ENCODE peak calls at places on chromosomes 13 and 19, in ten cellular contexts. U, K, W, P, J, T, L, D, B and N are unnamed samples.
A peak's percentile ranks its signal among the peaks of the same experiment; 100 is the strongest.

GRCh38 chr19:39736088-39736487 is 1.7 kb downstream of the CLC start:
- DNase-seq in U (no peak), K (no peak), W (no peak), P (no peak), J (no peak), T (no peak), L (no peak), D (no peak), B (no peak), N (no peak)

GRCh38 chr19:45255611-45256157 is 4.6 kb downstream of the MARK4 start:
- DNase-seq in U (no peak), K (no peak), W (no peak), P (no peak), J (no peak), T (no peak), L (no peak), D (no peak), B (no peak), N (no peak)

GRCh38 chr19:29564574-29565005 is 38.8 kb downstream of the VSTM2B start:
- DNase-seq in U (no peak), K (no peak), W (no peak), P (no peak), J (peak; percentile 11), T (no peak), L (no peak), D (no peak), B (no peak), N (no peak)

GRCh38 chr19:39913682-39914333 is 20.6 kb downstream of the FCGBP start:
- DNase-seq in U (no peak), K (no peak), W (no peak), P (no peak), J (no peak), T (no peak), L (no peak), D (peak; percentile 85), B (no peak), N (no peak)

GRCh38 chr13:45361596-45362206 is 20.7 kb upstream of the TPT1 start:
- DNase-seq in U (no peak), K (no peak), W (peak; percentile 85), P (no peak), J (peak; percentile 91), T (peak; percentile 72), L (peak; percentile 87), D (no peak), B (no peak), N (no peak)

GRCh38 chr13:108349269-108349668 is 79.8 kb downstream of the TNFSF13B start:
- DNase-seq in U (no peak), K (no peak), W (no peak), P (no peak), J (no peak), T (no peak), L (no peak), D (no peak), B (no peak), N (no peak)

GRCh38 chr19:51123381-51124186 is 1.1 kb upstream of the SIGLEC9 start:
- DNase-seq in U (no peak), K (no peak), W (no peak), P (no peak), J (no peak), T (no peak), L (no peak), D (no peak), B (peak; percentile 47), N (peak; percentile 52)

GRCh38 chr13:114211446-114211845 is 23.3 kb upstream of the CDC16 start:
- DNase-seq in U (no peak), K (no peak), W (no peak), P (no peak), J (no peak), T (no peak), L (no peak), D (no peak), B (no peak), N (no peak)

GRCh38 chr19:35135389-35135909 is 590 bp upstream of the LGI4 start:
- DNase-seq in U (peak; percentile 88), K (no peak), W (peak; percentile 51), P (peak; percentile 92), J (no peak), T (peak; percentile 62), L (peak; percentile 77), D (peak; percentile 85), B (peak; percentile 84), N (peak; percentile 82)

DNA sequence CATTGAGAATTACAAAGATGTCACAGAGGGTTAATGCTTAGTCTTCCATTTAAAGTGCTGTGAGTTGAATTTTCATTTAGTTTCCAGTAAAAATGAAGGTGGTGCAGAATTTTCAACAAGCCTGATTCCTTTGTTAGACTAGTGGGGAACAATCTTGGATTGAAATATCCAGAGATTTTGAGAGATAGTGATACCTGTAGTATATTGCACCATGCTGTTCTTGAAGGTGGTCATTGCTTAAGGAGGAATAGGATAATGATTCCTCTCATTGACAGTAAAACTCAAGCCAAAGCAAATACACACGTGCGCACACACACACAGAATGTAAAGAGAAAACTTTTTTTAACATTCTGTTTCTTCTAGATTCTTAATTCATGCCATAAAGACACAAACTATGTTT is 5.3 kb downstream of the PCDH17 start:
- DNase-seq in U (no peak), K (no peak), W (no peak), P (no peak), J (no peak), T (no peak), L (no peak), D (no peak), B (no peak), N (no peak)
- H3K27ac ChIP-seq in U (no peak overlapping the region), K (no peak overlapping the region), W (no peak overlapping the region), P (no peak overlapping the region), J (no peak overlapping the region), T (no peak overlapping the region), L (no peak overlapping the region), D (no peak overlapping the region), B (no peak overlapping the region), N (no peak overlapping the region)

GRCh38 chr13:98409281-98409680 is 167.6 kb downstream of the STK24 start:
- DNase-seq in U (no peak), K (no peak), W (no peak), P (no peak), J (no peak), T (no peak), L (no peak), D (no peak), B (no peak), N (no peak)

GRCh38 chr13:98411617-98412310 is 165.1 kb downstream of the STK24 start:
- DNase-seq in U (no peak), K (no peak), W (no peak), P (no peak), J (no peak), T (no peak), L (no peak), D (no peak), B (peak; percentile 41), N (no peak)

GRCh38 chr13:98413796-98414195 is 163.1 kb downstream of the STK24 start:
- DNase-seq in U (no peak), K (no peak), W (no peak), P (no peak), J (no peak), T (no peak), L (no peak), D (no peak), B (no peak), N (no peak)

GRCh38 chr13:98410591-98410990 is 166.3 kb downstream of the STK24 start:
- DNase-seq in U (no peak), K (no peak), W (no peak), P (no peak), J (no peak), T (no peak), L (no peak), D (no peak), B (no peak), N (no peak)

GRCh38 chr13:98411013-98411412 is 165.9 kb downstream of the STK24 start:
- DNase-seq in U (no peak), K (no peak), W (no peak), P (no peak), J (no peak), T (no peak), L (no peak), D (no peak), B (no peak), N (no peak)
- TF ChIP-seq CTCF in U (no peak), K (no peak), W (no peak), P (no peak), J (no peak), T (no peak), L (no peak), D (no peak), B (no peak), N (no peak)

GRCh38 chr13:100944791-100945345 is 270.3 kb upstream of the TMTC4 start:
- DNase-seq in U (no peak), K (no peak), W (no peak), P (no peak), J (no peak), T (no peak), L (no peak), D (no peak), B (no peak), N (no peak)
- H3K27ac ChIP-seq in U (no peak overlapping the region), K (no peak overlapping the region), W (no peak overlapping the region), P (no peak overlapping the region), J (no peak overlapping the region), T (no peak overlapping the region), L (no peak overlapping the region), D (no peak overlapping the region), B (no peak overlapping the region), N (no peak overlapping the region)

DNA sequence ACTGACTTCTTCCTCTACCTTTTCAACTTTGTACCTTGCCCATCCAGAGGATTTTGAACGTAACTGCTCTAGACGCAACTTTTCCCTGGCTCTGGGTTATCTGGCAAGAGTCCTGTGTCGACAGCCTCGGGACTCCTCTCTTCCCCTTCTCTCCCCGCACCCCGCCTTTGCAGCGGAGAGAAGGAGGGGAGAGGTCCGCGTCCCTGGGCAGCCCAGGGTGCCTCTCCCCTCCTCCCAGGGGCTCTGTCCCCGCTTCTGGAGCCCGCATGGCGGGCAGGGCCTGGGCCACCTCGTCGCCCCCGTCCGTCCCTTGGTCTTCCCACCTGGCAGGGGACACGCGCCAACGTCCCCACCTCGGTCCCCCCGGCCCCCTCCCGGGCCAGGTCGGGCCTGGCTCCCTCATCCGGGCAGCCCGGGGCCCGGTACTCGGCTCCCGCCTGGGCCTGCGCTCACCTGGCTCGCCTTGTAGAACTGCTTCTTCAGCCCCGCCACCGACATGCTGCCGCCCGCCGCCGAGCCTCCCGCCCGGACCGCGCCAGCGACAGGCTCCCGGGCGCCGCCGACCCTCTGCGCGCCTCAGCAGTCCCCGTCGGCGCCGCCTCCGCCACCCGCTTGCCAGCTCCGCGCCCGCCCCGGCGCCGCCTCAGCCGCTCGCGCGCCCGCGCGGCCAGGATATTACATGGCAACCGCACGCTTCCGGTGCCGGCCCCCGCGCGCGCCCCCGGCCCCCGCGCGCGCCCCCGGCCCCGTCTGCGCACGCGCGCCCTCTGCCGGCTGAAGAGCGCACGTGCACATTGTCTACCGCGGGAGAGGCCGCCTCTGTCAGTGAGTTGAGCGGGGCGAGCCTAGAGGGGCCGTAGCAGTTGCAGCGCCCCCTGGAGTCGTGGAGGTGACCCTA is at the start of gene SH3GL1:
- DNase-seq in U (peak; percentile 96), K (peak; percentile 85), W (peak; percentile 86), P (peak; percentile 97), J (peak; percentile 75), T (peak; percentile 80), L (peak; percentile 87), D (peak; percentile 96), B (peak; percentile 91), N (peak; percentile 93)
- TF ChIP-seq CTCF in U (peak; percentile 94), K (peak; percentile 90), W (peak; percentile 89), P (peak; percentile 89), J (peak; percentile 91), T (peak; percentile 74), L (peak; percentile 99), D (peak; percentile 99), B (peak; percentile 89), N (peak; percentile 98)